ENCODE peak calls at places on chromosomes 4 and X, in ten cellular contexts. B is ELR; L is hypothalamus; W is activated CD4-positive, alpha-beta T cell treated with anti-CD3 and anti-CD28 coated beads, Interleukin-2, amount 50 U/mL, for 48 hours; R is AG09309; T is endothelial cell; D is activated effector memory CD4-positive, alpha-beta T cell treated with Interleukin-2 at 50 U/mL for 16 hours; J is NCI-H774; N is AG04450; A is uterus. S is an unnamed sample.

GRCh38 chr4:71729856-71730255 is 54.0 kb downstream of the GC start:
- DNase-seq in B (no peak), L (no peak), W (no peak), R (no peak), T (no peak), D (no peak), J (no peak), N (no peak), A (no peak), S (no peak)

GRCh38 chrX:13463608-13464007 is 105.8 kb upstream of the EGFL6 start:
- DNase-seq in B (peak), L (no peak), W (no peak), R (peak), T (no peak), D (no peak), J (peak), N (peak), A (peak), S (peak)

GRCh38 chrX:110384490-110384889 is 25.8 kb downstream of the RTL9 start:
- DNase-seq in B (peak), L (no peak), W (no peak), R (no peak), T (no peak), D (no peak), J (no peak), N (no peak), A (no peak), S (peak)

GRCh38 chr4:16016536-16016935 is 53.6 kb upstream of the FGFBP2 start:
- DNase-seq in B (no peak), L (no peak), W (no peak), R (no peak), T (no peak), D (no peak), J (no peak), N (no peak), A (no peak), S (no peak)

GRCh38 chr4:84971319-84971932 is 4.9 kb upstream of the WDFY3 start:
- DNase-seq in B (peak), L (no peak), W (no peak), R (peak), T (no peak), D (no peak), J (no peak), N (no peak), A (no peak), S (peak)

GRCh38 chr4:182144621-182145359 is 98.4 kb upstream of the TENM3 start:
- DNase-seq in B (peak), L (no peak), W (no peak), R (no peak), T (peak), D (no peak), J (no peak), N (no peak), A (peak), S (no peak)

GRCh38 chr4:129282293-129282692 is 186.3 kb downstream of the C4orf33 start:
- DNase-seq in B (no peak), L (no peak), W (no peak), R (no peak), T (no peak), D (no peak), J (no peak), N (no peak), A (no peak), S (no peak)

GRCh38 chrX:31497086-31497485 is 425.2 kb upstream of the FTHL17 start:
- DNase-seq in B (peak), L (no peak), W (no peak), R (no peak), T (no peak), D (no peak), J (no peak), N (no peak), A (no peak), S (peak)

GRCh38 chrX:15744181-15744867 is 6.3 kb downstream of the CA5B start:
- DNase-seq in B (no peak), L (no peak), W (no peak), R (no peak), T (no peak), D (no peak), J (no peak), N (no peak), A (no peak), S (no peak)

GRCh38 chrX:23854122-23854521 is 53.6 kb downstream of the APOO start:
- DNase-seq in B (no peak), L (no peak), W (no peak), R (no peak), T (no peak), D (no peak), J (no peak), N (no peak), A (no peak), S (no peak)

GRCh38 chr4:27518876-27519275 is 658.2 kb downstream of the STIM2 start:
- DNase-seq in B (no peak), L (no peak), W (no peak), R (no peak), T (no peak), D (no peak), J (no peak), N (no peak), A (no peak), S (no peak)

GRCh38 chr4:138401330-138401729 is 159.2 kb upstream of the SLC7A11 start:
- DNase-seq in B (no peak), L (no peak), W (no peak), R (no peak), T (no peak), D (no peak), J (no peak), N (no peak), A (peak), S (no peak)

GRCh38 chr4:163666335-163666888 is 171.9 kb downstream of the TMA16 start:
- DNase-seq in B (no peak), L (no peak), W (no peak), R (no peak), T (no peak), D (no peak), J (no peak), N (no peak), A (no peak), S (no peak)

GRCh38 chr4:140252144-140252741 is 98.3 kb upstream of the MAML3 start:
- DNase-seq in B (no peak), L (peak), W (no peak), R (no peak), T (peak), D (no peak), J (no peak), N (no peak), A (peak), S (no peak)

GRCh38 chr4:10951306-10951705 is 266.7 kb upstream of the CLNK start:
- DNase-seq in B (no peak), L (no peak), W (no peak), R (no peak), T (no peak), D (no peak), J (no peak), N (no peak), A (no peak), S (peak)

GRCh38 chr4:24991015-24991414 is 39.7 kb downstream of the LGI2 start:
- DNase-seq in B (peak), L (no peak), W (no peak), R (peak), T (peak), D (no peak), J (no peak), N (no peak), A (peak), S (peak)

GRCh38 chrX:150227321-150227860 is 135.7 kb upstream of the MAMLD1 start:
- DNase-seq in B (no peak), L (no peak), W (no peak), R (no peak), T (no peak), D (no peak), J (no peak), N (no peak), A (no peak), S (no peak)

GRCh38 chr4:22897520-22898108 is 204.9 kb downstream of the GBA3 start:
- DNase-seq in B (peak), L (no peak), W (peak), R (no peak), T (peak), D (no peak), J (peak), N (no peak), A (no peak), S (peak)

GRCh38 chrX:140712413-140713173 is 3.0 kb downstream of the LINC00632 start:
- DNase-seq in B (peak), L (peak), W (no peak), R (no peak), T (peak), D (peak), J (peak), N (no peak), A (peak), S (peak)

GRCh38 chr4:112592717-112593116 is 44.0 kb downstream of the ZGRF1 start:
- DNase-seq in B (no peak), L (no peak), W (no peak), R (no peak), T (no peak), D (no peak), J (no peak), N (no peak), A (no peak), S (no peak)

GRCh38 chr4:186719925-186720694 is 3.5 kb downstream of the FAT1 start:
- DNase-seq in B (peak), L (no peak), W (no peak), R (no peak), T (peak), D (no peak), J (no peak), N (no peak), A (no peak), S (no peak)

GRCh38 chr4:67106846-67107467 is 438.3 kb downstream of the CENPC start:
- DNase-seq in B (no peak), L (no peak), W (no peak), R (no peak), T (no peak), D (no peak), J (peak), N (no peak), A (no peak), S (peak)

GRCh38 chr4:41525129-41525528 is 12.8 kb upstream of the LIMCH1 start:
- DNase-seq in B (peak), L (no peak), W (no peak), R (no peak), T (no peak), D (no peak), J (no peak), N (peak), A (no peak), S (peak)

GRCh38 chrX:16695079-16695676 is 17.3 kb downstream of the CTPS2 start:
- DNase-seq in B (peak), L (peak), W (peak), R (no peak), T (peak), D (peak), J (peak), N (no peak), A (peak), S (peak)

GRCh38 chr4:76219299-76220055 is 5.9 kb upstream of the SCARB2 start:
- DNase-seq in B (peak), L (no peak), W (no peak), R (peak), T (no peak), D (no peak), J (no peak), N (no peak), A (no peak), S (peak)

GRCh38 chr4:118034061-118034785 is at the start of gene NDST3:
- DNase-seq in B (peak), L (peak), W (peak), R (no peak), T (peak), D (no peak), J (peak), N (no peak), A (no peak), S (peak)

GRCh38 chrX:95056901-95057300 is 1382.9 kb downstream of the FAM133A start:
- DNase-seq in B (peak), L (no peak), W (no peak), R (no peak), T (no peak), D (no peak), J (no peak), N (no peak), A (no peak), S (no peak)

GRCh38 chr4:38178666-38178995 is 218.4 kb downstream of the PTTG2 start:
- DNase-seq in B (no peak), L (no peak), W (no peak), R (no peak), T (no peak), D (no peak), J (no peak), N (no peak), A (no peak), S (no peak)

GRCh38 chrX:53227224-53227765 is 2.3 kb upstream of the KDM5C start:
- DNase-seq in B (no peak), L (no peak), W (no peak), R (no peak), T (no peak), D (no peak), J (no peak), N (no peak), A (no peak), S (no peak)